ENCODE peak calls at places on chromosomes 3 and 15, in five cellular contexts. D, X, K, O and H are unnamed samples.

GRCh38 chr3:194732617-194733016 is 46.9 kb downstream of the FAM43A start:
- DNase-seq in D (no peak), X (no peak), K (no peak), O (peak), H (no peak)

GRCh38 chr3:31432897-31433678 is 99.6 kb upstream of the STT3B start:
- DNase-seq in D (no peak), X (no peak), K (no peak), O (no peak), H (no peak)

GRCh38 chr15:64743691-64744090 is 31.7 kb downstream of the RBPMS2 start:
- DNase-seq in D (no peak), X (no peak), K (no peak), O (no peak), H (no peak)

GRCh38 chr3:188584162-188584529 is 430.2 kb downstream of the LPP start:
- DNase-seq in D (no peak), X (peak), K (no peak), O (no peak), H (no peak)

GRCh38 chr3:140096037-140096436 is 161.1 kb downstream of the CLSTN2 start:
- DNase-seq in D (no peak), X (no peak), K (no peak), O (no peak), H (no peak)

GRCh38 chr3:131903988-131904415 is 130.8 kb downstream of the CPNE4 start:
- DNase-seq in D (peak), X (no peak), K (peak), O (no peak), H (no peak)

GRCh38 chr3:12193485-12194165 is 34.9 kb upstream of the TIMP4 start:
- DNase-seq in D (peak), X (no peak), K (no peak), O (peak), H (no peak)

GRCh38 chr3:128405554-128406277 is 61.0 kb downstream of the DNAJB8 start:
- DNase-seq in D (no peak), X (no peak), K (no peak), O (no peak), H (no peak)

GRCh38 chr3:134085034-134085775 is 55.5 kb upstream of the SLCO2A1 start:
- DNase-seq in D (peak), X (no peak), K (no peak), O (no peak), H (no peak)

GRCh38 chr3:48918388-48919214 is at the start of gene ARIH2:
- DNase-seq in D (peak), X (peak), K (peak), O (peak), H (peak)

GRCh38 chr3:72068621-72069020 is 283.7 kb upstream of the PROK2 start:
- DNase-seq in D (no peak), X (no peak), K (no peak), O (no peak), H (no peak)

GRCh38 chr15:92159906-92160841 is 233.5 kb upstream of the ST8SIA2 start:
- DNase-seq in D (no peak), X (no peak), K (no peak), O (no peak), H (no peak)

GRCh38 chr3:58578873-58579272 is 1.7 kb upstream of the FAM107A start:
- DNase-seq in D (no peak), X (no peak), K (no peak), O (no peak), H (no peak)

GRCh38 chr15:35151381-35151780 is 66.3 kb upstream of the NANOGP8 start:
- DNase-seq in D (no peak), X (no peak), K (no peak), O (no peak), H (no peak)

GRCh38 chr3:2837233-2837632 is 272.9 kb downstream of the IL5RA start:
- DNase-seq in D (no peak), X (no peak), K (no peak), O (no peak), H (no peak)

GRCh38 chr3:148023994-148024393 is 614.8 kb downstream of the ZIC1 start:
- DNase-seq in D (no peak), X (no peak), K (no peak), O (no peak), H (no peak)

GRCh38 chr15:25738171-25738792 is 124.8 kb downstream of the ATP10A start:
- DNase-seq in D (peak), X (no peak), K (no peak), O (peak), H (no peak)

GRCh38 chr15:88653200-88654064 is 14.6 kb downstream of the ISG20 start:
- DNase-seq in D (no peak), X (no peak), K (no peak), O (no peak), H (no peak)

GRCh38 chr3:13598926-13599886 is 50.3 kb downstream of the FBLN2 start:
- DNase-seq in D (no peak), X (no peak), K (no peak), O (no peak), H (no peak)

GRCh38 chr3:38992117-38992779 is 59.5 kb downstream of the SCN11A start:
- DNase-seq in D (peak), X (no peak), K (no peak), O (no peak), H (no peak)

GRCh38 chr3:128285042-128285924 is 132.0 kb downstream of the EEFSEC start:
- DNase-seq in D (no peak), X (no peak), K (no peak), O (no peak), H (no peak)

GRCh38 chr3:182124187-182124586 is 412.5 kb downstream of the SOX2 start:
- DNase-seq in D (no peak), X (no peak), K (no peak), O (no peak), H (no peak)

GRCh38 chr3:51705276-51706020 is 1.4 kb upstream of the GRM2 start:
- DNase-seq in D (no peak), X (no peak), K (no peak), O (no peak), H (no peak)

GRCh38 chr3:184601576-184602405 is 40.2 kb downstream of the EPHB3 start:
- DNase-seq in D (no peak), X (no peak), K (peak), O (no peak), H (no peak)